ENCODE peak calls at places on chromosome 17, in nine cellular contexts. F is DMS 273 treated with DMSO at 0.1 percent for 48 hours; N is WTC11; J is gastrocnemius medialis; R is dermis microvascular lymphatic vessel endothelial cell; T is stimulated activated CD4-positive, alpha-beta T cell treated with anti-CD3 and anti-CD28 coated beads, Interleukin-2, amount 100 ng/mL, for 24 hours; M is thoracic aorta; X is KG1; K is ovary. B is an unnamed sample.

GRCh38 chr17:63999680-64000531 is 1.8 kb downstream of the PRR29 start:
- DNase-seq in F (no peak), N (no peak), J (no peak), R (no peak), T (no peak), M (no peak), X (no peak), K (no peak), B (no peak)

GRCh38 chr17:29049541-29050150 is 6.7 kb downstream of the PIPOX start:
- DNase-seq in F (no peak), N (no peak), J (no peak), R (no peak), T (no peak), M (no peak), X (no peak), K (no peak), B (no peak)

GRCh38 chr17:71163121-71163812 is 957.6 kb upstream of the SOX9 start:
- DNase-seq in F (peak; percentile 68), N (no peak), J (no peak), R (no peak), T (no peak), M (no peak), X (no peak), K (no peak), B (no peak)

GRCh38 chr17:45940293-45940692 is 45.9 kb downstream of the MAPT start:
- DNase-seq in F (no peak), N (no peak), J (no peak), R (no peak), T (no peak), M (no peak), X (no peak), K (no peak), B (no peak)

GRCh38 chr17:67528751-67529436 is 151.8 kb downstream of the PITPNC1 start:
- DNase-seq in F (peak; percentile 38), N (peak; percentile 69), J (peak; percentile 26), R (peak; percentile 97), T (no peak), M (peak; percentile 47), X (no peak), K (peak; percentile 80), B (peak; percentile 84)

GRCh38 chr17:46772013-46772878 is 46.2 kb downstream of the WNT3 start:
- DNase-seq in F (no peak), N (peak; percentile 81), J (no peak), R (peak; percentile 12), T (peak; percentile 35), M (no peak), X (no peak), K (no peak), B (peak; percentile 40)

GRCh38 chr17:32568673-32569072 is 81.9 kb downstream of the CDK5R1 start:
- DNase-seq in F (no peak), N (no peak), J (no peak), R (no peak), T (no peak), M (no peak), X (no peak), K (no peak), B (no peak)

GRCh38 chr17:57739402-57740224 is 5.5 kb downstream of the CCDC182 start:
- DNase-seq in F (peak; percentile 19), N (no peak), J (no peak), R (peak; percentile 5), T (no peak), M (no peak), X (no peak), K (no peak), B (peak; percentile 92)

B was measured in NCI-H524.